ENCODE peak calls at places on chromosomes 6 and 20, in five cellular contexts. One of them, this sample, is unnamed.

GRCh38 chr6:167559675-167560479 is 235.0 kb downstream of the TTLL2 start:
- DNase-seq in HCT116: no peak
- DNase-seq in SK-N-SH: no peak
- DNase-seq in cardiac muscle cell: no peak
- DNase-seq in A549: peak; percentile 27
- DNase-seq in this sample: no peak

GRCh38 chr6:83952830-83953229 is 80.7 kb upstream of the MRAP2 start:
- DNase-seq in A549: no peak
- DNase-seq in cardiac muscle cell: peak; percentile 1
- DNase-seq in SK-N-SH: no peak
- DNase-seq in HCT116: no peak
- DNase-seq in this sample: no peak

GRCh38 chr20:34995192-34995591 is 39.5 kb downstream of the MYH7B start:
- DNase-seq in A549: no peak
- DNase-seq in cardiac muscle cell: no peak
- DNase-seq in SK-N-SH: no peak
- DNase-seq in HCT116: no peak
- DNase-seq in this sample: no peak

GRCh38 chr6:106757267-106757666 is 127.9 kb downstream of the QRSL1 start:
- DNase-seq in SK-N-SH: no peak
- DNase-seq in HCT116: no peak
- DNase-seq in A549: peak; percentile 20
- DNase-seq in cardiac muscle cell: no peak
- DNase-seq in this sample: no peak

GRCh38 chr6:157283330-157283898 is 39.9 kb downstream of the TMEM242 start:
- DNase-seq in SK-N-SH: no peak
- DNase-seq in A549: no peak
- DNase-seq in HCT116: no peak
- DNase-seq in cardiac muscle cell: no peak
- DNase-seq in this sample: no peak

GRCh38 chr6:157184202-157185015 is 138.9 kb downstream of the TMEM242 start:
- DNase-seq in SK-N-SH: peak; percentile 84
- DNase-seq in A549: peak; percentile 45
- DNase-seq in HCT116: peak; percentile 16
- DNase-seq in cardiac muscle cell: peak; percentile 72
- DNase-seq in this sample: peak; percentile 78

GRCh38 chr6:117547688-117548621 is 54.4 kb downstream of the GOPC start:
- DNase-seq in HCT116: no peak
- DNase-seq in A549: no peak
- DNase-seq in cardiac muscle cell: peak; percentile 68
- DNase-seq in SK-N-SH: peak; percentile 80
- DNase-seq in this sample: peak; percentile 59

GRCh38 chr6:84892666-84893065 is 128.3 kb upstream of the TBX18 start:
- DNase-seq in SK-N-SH: no peak
- DNase-seq in cardiac muscle cell: peak; percentile 43
- DNase-seq in HCT116: no peak
- DNase-seq in A549: peak; percentile 44
- DNase-seq in this sample: no peak

GRCh38 chr6:52416629-52417151 is 3.5 kb upstream of the EFHC1 start:
- DNase-seq in SK-N-SH: peak; percentile 58
- DNase-seq in HCT116: peak; percentile 77
- DNase-seq in cardiac muscle cell: peak; percentile 70
- DNase-seq in A549: peak; percentile 60
- DNase-seq in this sample: no peak

GRCh38 chr20:40683221-40683893 is 5.7 kb downstream of the MAFB start:
- DNase-seq in HCT116: no peak
- DNase-seq in cardiac muscle cell: peak; percentile 55
- DNase-seq in SK-N-SH: no peak
- DNase-seq in A549: no peak
- DNase-seq in this sample: no peak

GRCh38 chr20:59743767-59744485 is 139.6 kb downstream of the PHACTR3 start:
- DNase-seq in SK-N-SH: no peak
- DNase-seq in HCT116: peak; percentile 27
- DNase-seq in A549: peak; percentile 27
- DNase-seq in cardiac muscle cell: no peak
- DNase-seq in this sample: peak; percentile 56

GRCh38 chr6:33481192-33481591 is 26.8 kb downstream of the ZBTB9 start:
- DNase-seq in cardiac muscle cell: no peak
- DNase-seq in SK-N-SH: no peak
- DNase-seq in A549: no peak
- DNase-seq in HCT116: peak; percentile 6
- DNase-seq in this sample: no peak

GRCh38 chr6:6686748-6687601 is 98.5 kb downstream of the LY86 start:
- DNase-seq in HCT116: peak; percentile 93
- DNase-seq in A549: peak; percentile 95
- DNase-seq in SK-N-SH: peak; percentile 89
- DNase-seq in cardiac muscle cell: peak; percentile 88
- DNase-seq in this sample: no peak

GRCh38 chr6:138692978-138693909 is 80.3 kb upstream of the CCDC28A start:
- DNase-seq in SK-N-SH: peak; percentile 59
- DNase-seq in HCT116: peak; percentile 48
- DNase-seq in A549: peak; percentile 69
- DNase-seq in cardiac muscle cell: peak; percentile 74
- DNase-seq in this sample: no peak

GRCh38 chr20:58084966-58085365 is 143.5 kb downstream of the ANKRD60 start:
- DNase-seq in HCT116: no peak
- DNase-seq in A549: peak; percentile 44
- DNase-seq in cardiac muscle cell: no peak
- DNase-seq in SK-N-SH: no peak
- DNase-seq in this sample: no peak

GRCh38 chr20:50546729-50547314 is 36.6 kb downstream of the PTPN1 start:
- DNase-seq in SK-N-SH: no peak
- DNase-seq in cardiac muscle cell: no peak
- DNase-seq in A549: no peak
- DNase-seq in HCT116: no peak
- DNase-seq in this sample: no peak

GRCh38 chr20:43776691-43777090 is 49.9 kb upstream of the GTSF1L start:
- DNase-seq in SK-N-SH: no peak
- DNase-seq in A549: no peak
- DNase-seq in HCT116: no peak
- DNase-seq in cardiac muscle cell: no peak
- DNase-seq in this sample: no peak

GRCh38 chr6:96089173-96089572 is 73.4 kb downstream of the FUT9 start:
- DNase-seq in cardiac muscle cell: no peak
- DNase-seq in A549: peak; percentile 5
- DNase-seq in HCT116: peak; percentile 13
- DNase-seq in SK-N-SH: no peak
- DNase-seq in this sample: no peak

GRCh38 chr6:166382500-166382932 is 224 bp downstream of the MPC1 start:
- DNase-seq in SK-N-SH: no peak
- DNase-seq in cardiac muscle cell: no peak
- DNase-seq in A549: no peak
- DNase-seq in HCT116: no peak
- DNase-seq in this sample: peak; percentile 35

GRCh38 chr6:71394001-71394432 is 105.4 kb downstream of the OGFRL1 start:
- DNase-seq in cardiac muscle cell: peak; percentile 73
- DNase-seq in HCT116: no peak
- DNase-seq in SK-N-SH: no peak
- DNase-seq in A549: peak; percentile 42
- DNase-seq in this sample: no peak

GRCh38 chr6:37125779-37126553 is 44.0 kb upstream of the PIM1 start:
- DNase-seq in HCT116: no peak
- DNase-seq in A549: peak; percentile 58
- DNase-seq in cardiac muscle cell: peak; percentile 81
- DNase-seq in SK-N-SH: no peak
- DNase-seq in this sample: no peak

GRCh38 chr20:41717464-41717863 is 99.3 kb upstream of the CHD6 start:
- DNase-seq in A549: no peak
- DNase-seq in SK-N-SH: peak; percentile 26
- DNase-seq in HCT116: no peak
- DNase-seq in cardiac muscle cell: peak; percentile 44
- DNase-seq in this sample: no peak

GRCh38 chr6:36115412-36115811 is 14.9 kb upstream of the MAPK13 start:
- DNase-seq in A549: no peak
- DNase-seq in cardiac muscle cell: no peak
- DNase-seq in HCT116: no peak
- DNase-seq in SK-N-SH: no peak
- DNase-seq in this sample: no peak

GRCh38 chr6:44176935-44177509 is 18.4 kb downstream of the CAPN11 start:
- DNase-seq in HCT116: no peak
- DNase-seq in A549: no peak
- DNase-seq in cardiac muscle cell: no peak
- DNase-seq in SK-N-SH: no peak
- DNase-seq in this sample: no peak

GRCh38 chr6:89612121-89612520 is 26.4 kb downstream of the LYRM2 start:
- DNase-seq in A549: no peak
- DNase-seq in SK-N-SH: no peak
- DNase-seq in HCT116: no peak
- DNase-seq in cardiac muscle cell: no peak
- DNase-seq in this sample: no peak

GRCh38 chr6:99522531-99522930 is 7.3 kb upstream of the USP45 start:
- DNase-seq in HCT116: no peak
- DNase-seq in A549: peak; percentile 68
- DNase-seq in cardiac muscle cell: peak; percentile 76
- DNase-seq in SK-N-SH: no peak
- DNase-seq in this sample: no peak

GRCh38 chr6:166570929-166571699 is 15.4 kb downstream of the RAMACL start:
- DNase-seq in HCT116: no peak
- DNase-seq in SK-N-SH: no peak
- DNase-seq in cardiac muscle cell: no peak
- DNase-seq in A549: no peak
- DNase-seq in this sample: no peak

GRCh38 chr6:36123270-36124139 is 6.8 kb upstream of the MAPK13 start:
- DNase-seq in A549: peak; percentile 73
- DNase-seq in HCT116: peak; percentile 58
- DNase-seq in SK-N-SH: peak; percentile 89
- DNase-seq in cardiac muscle cell: peak; percentile 90
- DNase-seq in this sample: peak; percentile 79

GRCh38 chr6:53527249-53527765 is 17.6 kb downstream of the GCLC start:
- DNase-seq in HCT116: no peak
- DNase-seq in cardiac muscle cell: no peak
- DNase-seq in SK-N-SH: no peak
- DNase-seq in A549: no peak
- DNase-seq in this sample: no peak

GRCh38 chr6:113828984-113829701 is 28.0 kb upstream of the MARCKS start:
- DNase-seq in HCT116: no peak
- DNase-seq in A549: no peak
- DNase-seq in cardiac muscle cell: no peak
- DNase-seq in SK-N-SH: no peak
- DNase-seq in this sample: no peak

GRCh38 chr6:3455121-3455489 is 1.7 kb downstream of the SLC22A23 start:
- DNase-seq in cardiac muscle cell: no peak
- DNase-seq in A549: no peak
- DNase-seq in HCT116: no peak
- DNase-seq in SK-N-SH: no peak
- DNase-seq in this sample: peak; percentile 71

GRCh38 chr6:30744054-30744805 is at the start of gene IER3:
- DNase-seq in A549: peak; percentile 93
- DNase-seq in HCT116: peak; percentile 96
- DNase-seq in cardiac muscle cell: peak; percentile 96
- DNase-seq in SK-N-SH: no peak
- DNase-seq in this sample: peak; percentile 47

GRCh38 chr20:44861547-44862006 is 23.9 kb upstream of the YWHAB start:
- DNase-seq in HCT116: no peak
- DNase-seq in A549: no peak
- DNase-seq in SK-N-SH: no peak
- DNase-seq in cardiac muscle cell: peak; percentile 60
- DNase-seq in this sample: no peak

GRCh38 chr6:151060096-151060741 is 179.5 kb upstream of the AKAP12 start:
- DNase-seq in A549: peak; percentile 95
- DNase-seq in cardiac muscle cell: peak; percentile 74
- DNase-seq in HCT116: peak; percentile 98
- DNase-seq in SK-N-SH: no peak
- DNase-seq in this sample: no peak

GRCh38 chr20:35601021-35601973 is 14.3 kb upstream of the SPAG4 start:
- DNase-seq in cardiac muscle cell: peak; percentile 83
- DNase-seq in SK-N-SH: peak; percentile 88
- DNase-seq in A549: peak; percentile 79
- DNase-seq in HCT116: no peak
- DNase-seq in this sample: peak; percentile 72

DNA sequence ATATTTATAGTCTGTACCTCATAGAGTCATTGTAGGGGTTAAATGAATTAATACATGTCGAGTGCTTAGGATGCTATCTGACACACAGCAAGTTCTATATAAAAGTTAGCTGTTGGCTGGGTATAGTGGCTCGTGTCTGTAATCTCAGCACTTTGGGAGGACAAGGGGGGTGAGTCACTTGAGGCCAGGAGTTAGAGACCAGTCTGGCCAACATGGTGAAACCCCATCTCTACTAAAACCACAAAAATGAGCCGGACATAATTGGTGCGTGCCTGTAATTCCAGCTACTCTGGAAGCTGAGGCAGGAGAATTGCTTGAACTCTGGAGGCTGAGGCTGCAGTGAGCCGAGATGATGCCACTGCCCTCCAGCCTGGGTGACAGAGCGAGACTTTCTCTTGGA is 222.9 kb downstream of the UBE3D start:
- DNase-seq in SK-N-SH: no peak
- DNase-seq in HCT116: no peak
- DNase-seq in cardiac muscle cell: peak; percentile 83
- DNase-seq in A549: no peak
- DNase-seq in this sample: no peak
- H3K4me3 ChIP-seq in SK-N-SH: no peak overlapping the region
- H3K4me3 ChIP-seq in HCT116: no peak overlapping the region
- H3K4me3 ChIP-seq in cardiac muscle cell: no peak overlapping the region
- H3K4me3 ChIP-seq in A549: no peak overlapping the region
- H3K4me3 ChIP-seq in this sample: no peak overlapping the region

GRCh38 chr6:11791354-11792107 is 12.9 kb upstream of the ADTRP start:
- DNase-seq in cardiac muscle cell: no peak
- DNase-seq in A549: no peak
- DNase-seq in SK-N-SH: no peak
- DNase-seq in HCT116: no peak
- DNase-seq in this sample: no peak
- H3K27ac ChIP-seq in cardiac muscle cell: no peak overlapping the region
- H3K27ac ChIP-seq in A549: no peak overlapping the region
- H3K27ac ChIP-seq in SK-N-SH: no peak overlapping the region
- H3K27ac ChIP-seq in HCT116: no peak overlapping the region
- H3K27ac ChIP-seq in this sample: no peak overlapping the region

GRCh38 chr20:63705232-63706026 is 2.3 kb downstream of the ARFRP1 start:
- DNase-seq in A549: no peak
- DNase-seq in SK-N-SH: no peak
- DNase-seq in HCT116: no peak
- DNase-seq in cardiac muscle cell: no peak
- DNase-seq in this sample: peak; percentile 17

GRCh38 chr20:63706852-63707557 is 771 bp downstream of the ARFRP1 start:
- DNase-seq in HCT116: no peak
- DNase-seq in SK-N-SH: peak; percentile 70
- DNase-seq in cardiac muscle cell: no peak
- DNase-seq in A549: peak; percentile 74
- DNase-seq in this sample: peak; percentile 72

GRCh38 chr20:63707558-63708300 is at the start of the genes ARFRP1 and ZGPAT:
- DNase-seq in cardiac muscle cell: peak; percentile 88
- DNase-seq in HCT116: peak; percentile 47
- DNase-seq in SK-N-SH: peak; percentile 96
- DNase-seq in A549: peak; percentile 87
- DNase-seq in this sample: peak; percentile 90

GRCh38 chr20:63704749-63705117 is 3.0 kb downstream of the ARFRP1 start:
- DNase-seq in SK-N-SH: no peak
- DNase-seq in cardiac muscle cell: no peak
- DNase-seq in HCT116: no peak
- DNase-seq in A549: no peak
- DNase-seq in this sample: no peak

GRCh38 chr20:63706027-63706695 is 1.6 kb downstream of the ARFRP1 start:
- DNase-seq in A549: no peak
- DNase-seq in cardiac muscle cell: no peak
- DNase-seq in HCT116: no peak
- DNase-seq in SK-N-SH: no peak
- DNase-seq in this sample: no peak
- H3K4me3 ChIP-seq in A549: peak overlapping the region; percentile 98
- H3K4me3 ChIP-seq in cardiac muscle cell: peak overlapping the region; percentile 87
- H3K4me3 ChIP-seq in HCT116: peak overlapping the region; percentile 85
- H3K4me3 ChIP-seq in SK-N-SH: peak overlapping the region; percentile 90
- H3K4me3 ChIP-seq in this sample: peak overlapping the region; percentile 94

GRCh38 chr20:37919389-37920040 is 16.6 kb downstream of the VSTM2L start:
- DNase-seq in cardiac muscle cell: no peak
- DNase-seq in A549: no peak
- DNase-seq in SK-N-SH: no peak
- DNase-seq in HCT116: no peak
- DNase-seq in this sample: no peak
- H3K27ac ChIP-seq in cardiac muscle cell: peak overlapping the region; percentile 76
- H3K27ac ChIP-seq in A549: no peak overlapping the region
- H3K27ac ChIP-seq in SK-N-SH: no peak overlapping the region
- H3K27ac ChIP-seq in HCT116: no peak overlapping the region
- H3K27ac ChIP-seq in this sample: no peak overlapping the region